ENCODE peak calls at places on chromosomes 13 and 19, in five cellular contexts. M is endodermal cell, A is transverse colon, J is lung, K is ovary. F is an unnamed sample.
A peak's percentile ranks its signal among the peaks of the same experiment; 100 is the strongest.

GRCh38 chr13:37995052-37995451 is 125.5 kb upstream of the TRPC4 start:
- DNase-seq in M (no peak), A (no peak), J (no peak), K (no peak), F (peak; percentile 24)

GRCh38 chr19:50695251-50696064 is 24.1 kb downstream of the SHANK1 start:
- DNase-seq in M (peak; percentile 80), A (no peak), J (no peak), K (no peak), F (peak; percentile 96)

GRCh38 chr19:34017024-34017423 is 155.3 kb upstream of the LSM14A start:
- DNase-seq in M (no peak), A (no peak), J (no peak), K (no peak), F (no peak)

GRCh38 chr19:10027158-10027997 is 14.1 kb downstream of the RDH8 start:
- DNase-seq in M (peak; percentile 99), A (peak; percentile 97), J (peak; percentile 94), K (peak; percentile 99), F (peak; percentile 99)

GRCh38 chr19:43519436-43520088 is 7.4 kb downstream of the ETHE1 start:
- DNase-seq in M (peak; percentile 91), A (peak; percentile 82), J (peak; percentile 80), K (peak; percentile 87), F (peak; percentile 82)

GRCh38 chr13:28659611-28659970 is 661 bp downstream of the POMP start:
- DNase-seq in M (no peak), A (no peak), J (no peak), K (no peak), F (no peak)

GRCh38 chr13:44396963-44397580 is 23.4 kb downstream of the SERP2 start:
- DNase-seq in M (peak; percentile 83), A (no peak), J (no peak), K (no peak), F (no peak)

GRCh38 chr13:98565726-98566577 is 11.0 kb downstream of the STK24 start:
- DNase-seq in M (no peak), A (peak; percentile 77), J (no peak), K (peak; percentile 49), F (no peak)

GRCh38 chr19:42468273-42468796 is 25.6 kb upstream of the CXCL17 start:
- DNase-seq in M (no peak), A (peak; percentile 68), J (no peak), K (no peak), F (no peak)

GRCh38 chr13:19083340-19083739 is 98.3 kb downstream of the TUBA3C start:
- DNase-seq in M (no peak), A (no peak), J (no peak), K (no peak), F (no peak)
- H3K36me3 ChIP-seq in M (no peaks in the 10 kb centered on the region), A (no peaks in the 10 kb centered on the region), J (no peaks in the 10 kb centered on the region), K (no peaks in the 10 kb centered on the region), F (no peaks in the 10 kb centered on the region)

GRCh38 chr19:4367336-4367723 is 24.0 kb downstream of the MPND start:
- DNase-seq in M (no peak), A (no peak), J (no peak), K (no peak), F (no peak)
- H3K36me3 ChIP-seq in M (peaks cover 17% of the 10 kb centered on the region), A (no peaks in the 10 kb centered on the region), J (peaks cover 41% of the 10 kb centered on the region), K (no peaks in the 10 kb centered on the region), F (peaks cover 3% of the 10 kb centered on the region)

GRCh38 chr13:43193789-43194188 is 170.4 kb downstream of the DNAJC15 start:
- DNase-seq in M (no peak), A (no peak), J (no peak), K (no peak), F (no peak)
- H3K36me3 ChIP-seq in M (no peaks in the 10 kb centered on the region), A (no peaks in the 10 kb centered on the region), J (no peaks in the 10 kb centered on the region), K (no peaks in the 10 kb centered on the region), F (no peaks in the 10 kb centered on the region)

GRCh38 chr19:35400773-35401100 is 29.9 kb downstream of the GPR42 start:
- DNase-seq in M (no peak), A (no peak), J (no peak), K (no peak), F (no peak)
- H3K36me3 ChIP-seq in M (no peaks in the 10 kb centered on the region), A (no peaks in the 10 kb centered on the region), J (no peaks in the 10 kb centered on the region), K (no peaks in the 10 kb centered on the region), F (no peaks in the 10 kb centered on the region)

DNA sequence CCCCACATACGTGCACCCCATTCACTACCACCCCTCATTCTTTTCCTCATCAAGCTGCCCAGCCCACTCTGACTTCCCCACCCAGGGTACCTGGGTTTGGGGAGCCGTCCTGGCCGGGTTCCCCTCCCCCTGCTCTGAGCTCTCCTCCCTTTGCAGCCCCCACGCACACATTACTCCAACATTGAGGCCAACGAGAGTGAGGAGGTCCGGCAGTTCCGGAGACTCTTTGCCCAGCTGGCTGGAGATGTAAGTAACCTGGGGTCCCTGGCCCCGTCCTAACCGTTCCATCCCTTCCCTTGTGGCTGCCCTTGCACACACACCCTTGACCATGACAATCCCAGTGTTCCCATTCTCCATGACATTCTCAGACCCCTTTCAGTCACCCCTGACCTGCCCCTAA is 2.6 kb downstream of the CAPNS1 start:
- DNase-seq in M (no peak), A (no peak), J (no peak), K (no peak), F (peak; percentile 10)
- H3K36me3 ChIP-seq in M (peaks cover 54% of the 10 kb centered on the region), A (peaks cover 8% of the 10 kb centered on the region), J (peaks cover 37% of the 10 kb centered on the region), K (no peaks in the 10 kb centered on the region), F (peaks cover 29% of the 10 kb centered on the region)

GRCh38 chr19:3609779-3610719 is 3.4 kb upstream of the TBXA2R start:
- DNase-seq in M (no peak), A (no peak), J (no peak), K (peak; percentile 31), F (no peak)

GRCh38 chr19:3611841-3612240 is 5.2 kb upstream of the TBXA2R start:
- DNase-seq in M (no peak), A (no peak), J (no peak), K (peak; percentile 31), F (no peak)

GRCh38 chr19:3612901-3613741 is 6.4 kb upstream of the TBXA2R start:
- DNase-seq in M (peak; percentile 89), A (no peak), J (no peak), K (peak; percentile 60), F (peak; percentile 98)

GRCh38 chr19:3612330-3612729 is 5.7 kb upstream of the TBXA2R start:
- DNase-seq in M (no peak), A (no peak), J (no peak), K (peak; percentile 31), F (no peak)

DNA sequence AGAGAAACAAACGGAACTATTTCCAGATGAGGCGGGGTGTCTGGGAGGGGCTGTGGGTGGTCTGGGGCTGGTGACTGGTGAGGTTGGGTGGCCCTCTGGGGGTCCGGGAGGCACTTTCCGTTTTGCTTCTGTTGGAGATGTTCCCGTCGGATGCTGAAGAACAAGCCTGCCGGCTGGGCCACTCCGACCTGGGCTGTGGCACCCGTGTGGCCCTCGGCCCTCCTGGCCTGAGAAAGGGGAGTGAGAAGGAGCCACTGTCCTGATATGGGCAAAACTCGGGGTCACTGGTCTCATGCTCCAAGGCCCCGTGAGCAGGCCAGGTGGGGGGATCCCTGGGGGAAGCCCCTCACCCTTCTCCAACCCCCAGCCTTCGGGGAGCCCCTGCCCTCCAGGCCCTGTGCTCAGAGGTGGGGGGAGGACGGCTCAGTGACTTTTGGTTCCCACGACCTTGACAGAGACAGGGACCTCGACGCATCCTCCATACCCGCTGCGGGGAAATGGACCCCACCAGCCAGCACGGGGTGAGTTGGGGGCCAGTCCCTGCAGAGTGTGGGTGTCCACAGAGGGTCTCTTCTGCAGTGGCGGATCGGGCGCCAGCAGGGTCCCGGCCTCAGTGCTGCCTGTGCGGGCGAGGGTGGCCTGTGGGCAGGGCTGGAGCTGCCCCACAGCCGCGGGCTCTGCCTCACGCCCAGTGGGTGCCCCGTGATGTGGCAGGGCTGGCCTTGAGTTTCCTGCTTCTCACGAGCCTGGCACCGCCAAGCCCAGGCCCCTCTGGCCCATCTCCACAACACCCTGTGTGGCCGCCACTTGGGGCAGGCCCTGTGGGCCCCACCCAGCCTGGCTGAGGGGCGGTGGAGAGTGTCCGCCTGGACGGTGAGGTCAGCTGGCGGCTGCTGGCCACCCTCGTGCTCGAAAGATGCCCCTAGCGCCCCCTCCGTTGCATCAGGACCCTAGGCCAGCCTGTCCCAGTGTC is 4.4 kb upstream of the TBXA2R start:
- DNase-seq in M (no peak), A (no peak), J (no peak), K (peak; percentile 27), F (no peak)
- H3K36me3 ChIP-seq in M (peaks cover 7% of the 10 kb centered on the region), A (no peaks in the 10 kb centered on the region), J (peaks cover 47% of the 10 kb centered on the region), K (no peaks in the 10 kb centered on the region), F (peaks cover 1% of the 10 kb centered on the region)

GRCh38 chr19:601790-602189 is 12.1 kb downstream of the HCN2 start:
- DNase-seq in M (no peak), A (no peak), J (no peak), K (no peak), F (no peak)
- H3K36me3 ChIP-seq in M (no peaks in the 10 kb centered on the region), A (no peaks in the 10 kb centered on the region), J (no peaks in the 10 kb centered on the region), K (no peaks in the 10 kb centered on the region), F (no peaks in the 10 kb centered on the region)

DNA sequence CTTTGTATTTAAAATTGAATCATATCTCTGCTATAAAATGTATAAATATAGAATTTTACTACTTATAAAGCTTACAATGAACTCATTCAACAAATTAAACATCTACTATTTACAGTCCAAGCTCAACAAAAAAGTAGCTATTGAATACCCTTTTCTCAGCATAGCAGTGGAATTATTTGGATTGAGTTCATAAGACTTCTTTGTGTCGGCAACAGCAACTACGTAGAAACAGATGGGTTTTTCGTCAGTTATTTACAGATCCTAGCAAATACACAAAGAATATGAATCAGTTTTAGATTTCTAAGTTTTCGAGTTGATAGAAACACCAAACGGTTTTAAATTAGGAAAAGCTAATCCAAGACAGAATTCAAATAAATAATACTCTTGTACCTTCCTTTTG is 10.4 kb upstream of the NEK3 start:
- DNase-seq in M (no peak), A (no peak), J (no peak), K (no peak), F (no peak)
- H3K36me3 ChIP-seq in M (peaks cover 47% of the 10 kb centered on the region), A (no peaks in the 10 kb centered on the region), J (peaks cover 7% of the 10 kb centered on the region), K (no peaks in the 10 kb centered on the region), F (peaks cover 7% of the 10 kb centered on the region)

DNA sequence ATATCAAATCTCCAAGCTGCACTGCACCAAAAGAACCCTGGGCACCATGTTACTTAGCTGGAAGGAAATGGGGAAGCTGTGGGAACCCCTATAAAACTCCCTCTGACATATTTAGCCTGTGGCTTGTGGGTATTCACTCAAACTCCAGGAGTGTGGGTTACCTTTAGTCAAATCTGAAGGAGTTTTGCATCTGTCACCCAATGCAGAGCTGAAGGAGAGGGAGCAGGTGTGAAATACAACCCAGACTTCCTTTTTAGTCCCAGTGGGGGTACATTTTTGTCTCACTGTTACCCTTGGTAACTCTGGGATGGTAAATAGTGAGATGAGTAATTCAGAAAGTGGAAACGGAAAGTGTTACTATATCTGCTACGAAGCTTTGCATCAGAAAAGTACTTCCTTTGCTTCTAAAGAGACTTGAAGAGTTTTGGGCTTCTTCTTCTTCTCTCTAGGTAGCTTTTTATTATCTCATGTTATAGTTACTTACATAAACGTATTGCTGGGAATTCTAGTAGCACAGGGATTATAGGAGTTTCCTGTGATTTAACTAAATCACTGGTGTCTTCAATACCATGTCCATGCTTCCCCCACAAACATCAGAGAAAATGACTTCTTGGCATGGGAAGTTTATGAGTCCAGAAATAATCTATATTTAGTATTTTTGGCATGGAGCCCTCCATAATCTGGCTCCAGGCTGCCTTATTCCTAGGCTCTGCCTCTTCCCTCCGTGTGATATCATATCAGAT is 105.9 kb downstream of the AKAP11 start:
- DNase-seq in M (no peak), A (no peak), J (no peak), K (no peak), F (no peak)
- H3K36me3 ChIP-seq in M (no peaks in the 10 kb centered on the region), A (no peaks in the 10 kb centered on the region), J (no peaks in the 10 kb centered on the region), K (no peaks in the 10 kb centered on the region), F (no peaks in the 10 kb centered on the region)